ENCODE peak calls at places on chromosome 2, in four cellular contexts. P is dermis blood vessel endothelial cell, O is spleen, G is brain pericyte. L is an unnamed sample.

GRCh38 chr2:12918841-12919445 is 202.2 kb downstream of the TRIB2 start:
- DNase-seq in P (no peak), O (no peak), G (no peak), L (no peak)

GRCh38 chr2:232483923-232484627 is 3.6 kb downstream of the ECEL1 start:
- DNase-seq in P (no peak), O (peak), G (no peak), L (no peak)

GRCh38 chr2:236499691-236500573 is 69.7 kb upstream of the ACKR3 start:
- DNase-seq in P (no peak), O (no peak), G (no peak), L (no peak)

GRCh38 chr2:95053543-95053942 is 28.0 kb downstream of the MAL start:
- DNase-seq in P (no peak), O (peak), G (no peak), L (no peak)

GRCh38 chr2:238506669-238507068 is 79.9 kb downstream of the ASB1 start:
- DNase-seq in P (no peak), O (peak), G (no peak), L (no peak)

GRCh38 chr2:20917724-20918572 is 95.0 kb upstream of the LDAH start:
- DNase-seq in P (peak), O (no peak), G (no peak), L (no peak)

GRCh38 chr2:174577967-174578589 is 19.5 kb downstream of the WIPF1 start:
- DNase-seq in P (peak), O (no peak), G (no peak), L (peak)

GRCh38 chr2:88714667-88715066 is 23.2 kb downstream of the RPIA start:
- DNase-seq in P (no peak), O (no peak), G (no peak), L (no peak)

GRCh38 chr2:42659601-42660000 is 91.2 kb downstream of the MTA3 start:
- DNase-seq in P (no peak), O (no peak), G (no peak), L (no peak)

GRCh38 chr2:132608222-132608795 is 61.7 kb downstream of the LYPD1 start:
- DNase-seq in P (no peak), O (no peak), G (no peak), L (no peak)

GRCh38 chr2:64212346-64212745 is 68.1 kb upstream of the PELI1 start:
- DNase-seq in P (no peak), O (no peak), G (no peak), L (peak)

L was measured in CD4-positive, alpha-beta memory T cell.